ENCODE peak calls at places on chromosomes 6 and 20, in six cellular contexts. Y, V, A, T, M and N are unnamed samples.

GRCh38 chr6:71211799-71212198 is 76.8 kb upstream of the OGFRL1 start:
- DNase-seq in A (no peak), V (no peak), T (no peak), Y (peak), M (no peak), N (peak)

GRCh38 chr6:154539593-154540269 is 29.2 kb upstream of the CNKSR3 start:
- DNase-seq in T (no peak), M (no peak), V (no peak), A (no peak), Y (no peak), N (no peak)

GRCh38 chr6:7513534-7513933 is 27.9 kb upstream of the DSP start:
- DNase-seq in T (no peak), M (no peak), V (no peak), A (no peak), Y (no peak), N (no peak)

GRCh38 chr20:35299780-35300179 is 7.6 kb upstream of the FAM83C start:
- DNase-seq in M (no peak), V (no peak), T (no peak), A (no peak), Y (no peak), N (no peak)

GRCh38 chr6:108432792-108433191 is 127.9 kb upstream of the FOXO3 start:
- DNase-seq in M (peak), A (no peak), T (no peak), V (no peak), Y (no peak), N (no peak)

GRCh38 chr6:138572885-138573284 is 73.6 kb upstream of the NHSL1 start:
- DNase-seq in M (no peak), V (no peak), A (no peak), T (no peak), Y (no peak), N (no peak)

GRCh38 chr20:12699374-12700228 is 309.2 kb upstream of the SPTLC3 start:
- DNase-seq in V (no peak), M (no peak), T (no peak), Y (no peak), A (no peak), N (no peak)

GRCh38 chr6:111944541-111944940 is 71.3 kb upstream of the FYN start:
- DNase-seq in A (no peak), Y (peak), M (no peak), V (no peak), T (no peak), N (no peak)

GRCh38 chr20:33933469-33933909 is 60.2 kb upstream of the RALY start:
- DNase-seq in Y (peak), V (peak), A (peak), M (peak), T (peak), N (peak)

GRCh38 chr6:1376653-1377052 is 12.7 kb upstream of the FOXF2 start:
- DNase-seq in Y (no peak), A (no peak), T (no peak), M (no peak), V (no peak), N (no peak)

GRCh38 chr6:56843476-56844349 is 111.2 kb upstream of the BEND6 start:
- DNase-seq in V (peak), M (peak), Y (peak), T (peak), A (peak), N (peak)

GRCh38 chr20:23928788-23929187 is 49.2 kb upstream of the CST5 start:
- DNase-seq in M (no peak), V (no peak), Y (no peak), T (no peak), A (peak), N (no peak)

GRCh38 chr6:139983555-139984276 is 609.3 kb upstream of the CITED2 start:
- DNase-seq in M (no peak), V (no peak), A (no peak), T (no peak), Y (peak), N (peak)

GRCh38 chr6:88899569-88900316 is 63.7 kb downstream of the RNGTT start:
- DNase-seq in M (no peak), Y (no peak), A (no peak), T (no peak), V (no peak), N (no peak)
- TF ChIP-seq CTCF in M (no peak), Y (peak), A (no peak), T (no peak), V (peak), N (no peak)

GRCh38 chr6:32622545-32623401 is 14.4 kb upstream of the HLA-DQA1 start:
- DNase-seq in M (no peak), Y (peak), A (peak), V (peak), T (peak), N (peak)
- TF ChIP-seq CTCF in M (peak), Y (peak), A (peak), V (peak), T (no peak), N (no peak)

DNA sequence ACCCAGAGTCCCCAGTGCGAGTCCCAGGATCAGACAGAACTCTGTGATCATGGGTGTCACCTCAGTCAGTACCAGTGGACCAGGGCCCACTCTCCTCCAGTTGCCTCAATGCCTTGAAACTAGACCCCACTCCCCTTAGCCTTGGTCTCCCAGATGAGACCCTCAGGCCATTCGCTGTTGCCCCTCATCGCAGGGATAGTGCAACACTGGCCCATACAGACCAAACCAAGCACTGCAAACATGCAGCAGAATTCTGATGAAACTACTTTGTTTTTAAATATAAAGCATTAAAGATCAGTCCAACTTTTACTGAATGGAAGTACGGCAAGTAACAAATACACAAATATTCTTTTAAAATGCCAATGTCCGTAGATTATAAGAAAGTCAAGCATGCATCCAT is 101.2 kb upstream of the NT5E start:
- DNase-seq in V (no peak), A (no peak), Y (no peak), M (no peak), T (no peak), N (no peak)
- TF ChIP-seq CTCF in V (no peak), A (no peak), Y (peak), M (no peak), T (no peak), N (no peak)

GRCh38 chr6:3742426-3743344 is 8.8 kb downstream of the PXDC1 start:
- DNase-seq in A (peak), Y (peak), T (peak), V (peak), M (peak), N (peak)
- TF ChIP-seq CTCF in A (peak), Y (peak), T (peak), V (peak), M (peak), N (peak)